ENCODE peak calls at places on chromosomes 3 and 15, in four cellular contexts. Z, K, T and S are unnamed samples.

GRCh38 chr15:89088605-89089315 is 504 bp downstream of the ABHD2 start:
- DNase-seq in Z (no peak), K (no peak), T (peak), S (peak)

GRCh38 chr15:39127151-39127815 is 453.6 kb upstream of the THBS1 start:
- DNase-seq in Z (no peak), K (no peak), T (peak), S (no peak)

GRCh38 chr3:175005193-175005592 is 146.1 kb downstream of the NAALADL2 start:
- DNase-seq in Z (no peak), K (no peak), T (peak), S (no peak)

GRCh38 chr3:107193114-107193513 is 184.1 kb upstream of the CCDC54 start:
- DNase-seq in Z (no peak), K (no peak), T (no peak), S (no peak)

GRCh38 chr15:73352082-73352481 is 16.7 kb downstream of the HCN4 start:
- DNase-seq in Z (no peak), K (no peak), T (no peak), S (no peak)

GRCh38 chr3:31166249-31166885 is 271.9 kb upstream of the GADL1 start:
- DNase-seq in Z (no peak), K (no peak), T (peak), S (peak)

GRCh38 chr3:47283596-47284364 is 1.0 kb downstream of the KLHL18 start:
- DNase-seq in Z (no peak), K (no peak), T (peak), S (no peak)

GRCh38 chr15:88187195-88187594 is 69.3 kb downstream of the NTRK3 start:
- DNase-seq in Z (no peak), K (no peak), T (no peak), S (no peak)

GRCh38 chr3:192490720-192491119 is 236.6 kb downstream of the FGF12 start:
- DNase-seq in Z (no peak), K (no peak), T (no peak), S (no peak)

GRCh38 chr3:192496951-192497350 is 230.4 kb downstream of the FGF12 start:
- DNase-seq in Z (no peak), K (no peak), T (no peak), S (no peak)

GRCh38 chr3:192489579-192489978 is 237.8 kb downstream of the FGF12 start:
- DNase-seq in Z (no peak), K (no peak), T (no peak), S (no peak)

GRCh38 chr3:192494176-192494575 is 233.2 kb downstream of the FGF12 start:
- DNase-seq in Z (no peak), K (no peak), T (no peak), S (no peak)
- H4K91ac ChIP-seq in Z (no peak), K (no peak), T (no peak), S (no peak)

DNA sequence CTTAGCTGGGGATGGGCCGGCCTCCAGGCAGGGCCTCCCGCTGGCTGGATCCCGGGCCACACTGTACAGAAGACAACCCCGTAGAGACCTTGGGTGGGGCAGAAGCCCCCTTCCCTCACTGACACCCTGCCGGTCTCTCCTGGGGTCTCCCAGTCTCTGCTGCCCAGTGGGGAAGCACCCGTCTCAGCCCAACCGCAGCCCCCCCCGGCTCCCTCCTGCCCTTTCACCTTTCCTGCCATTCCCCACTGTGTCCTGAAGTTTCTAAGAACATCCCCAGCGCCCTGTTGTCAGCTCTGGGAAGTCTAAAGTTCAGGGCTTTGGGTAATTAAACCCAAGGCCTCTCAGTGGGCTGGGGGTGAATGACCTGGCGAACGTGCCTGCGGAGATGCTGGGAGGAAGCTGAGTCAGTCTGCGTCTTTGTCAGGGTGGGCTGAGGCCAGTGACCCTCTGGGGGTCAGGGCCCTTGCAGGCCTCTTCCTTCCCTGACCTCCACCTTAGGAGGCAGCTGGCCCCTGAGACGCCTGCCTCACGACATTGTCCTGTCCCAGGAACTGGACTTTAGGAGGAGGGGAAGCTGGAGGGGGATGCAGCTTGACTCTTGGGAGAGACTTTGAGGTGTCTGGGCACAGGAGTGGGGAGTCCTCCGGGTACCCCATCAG is 1.4 kb upstream of the SLC51A start:
- DNase-seq in Z (no peak), K (no peak), T (no peak), S (no peak)
- H2BK12ac ChIP-seq in Z (no peak), K (no peak), T (no peak), S (no peak)

GRCh38 chr15:62440310-62440709 is 275.2 kb upstream of the C2CD4B start:
- DNase-seq in Z (no peak), K (no peak), T (no peak), S (no peak)
- H4K91ac ChIP-seq in Z (no peak), K (no peak), T (no peak), S (no peak)

GRCh38 chr3:71144525-71145253 is 438.8 kb downstream of the FOXP1 start:
- DNase-seq in Z (no peak), K (no peak), T (no peak), S (no peak)
- H2BK12ac ChIP-seq in Z (peak), K (no peak), T (no peak), S (no peak)

DNA sequence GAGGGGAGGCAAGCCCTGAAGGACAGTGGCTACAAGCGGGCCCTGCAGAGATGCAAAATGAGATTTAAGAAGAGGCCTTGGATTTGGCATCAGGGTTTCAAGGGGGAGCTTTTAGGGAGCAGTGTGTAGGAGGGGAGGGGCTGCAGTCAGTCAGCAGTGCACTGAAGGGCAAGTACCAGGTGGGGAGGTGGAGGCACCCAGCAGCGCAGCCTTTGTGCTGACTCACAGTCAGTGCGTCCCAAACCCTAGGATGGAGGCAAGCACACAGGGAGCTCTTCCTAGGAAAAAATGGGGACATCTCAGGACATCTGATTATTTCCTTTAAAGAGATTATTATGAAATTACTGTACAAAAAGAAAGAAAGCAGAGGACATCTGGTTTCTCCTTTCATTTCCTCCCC is 80.0 kb downstream of the AAGAB start:
- DNase-seq in Z (no peak), K (no peak), T (no peak), S (no peak)
- H4K91ac ChIP-seq in Z (no peak), K (no peak), T (peak), S (no peak)

DNA sequence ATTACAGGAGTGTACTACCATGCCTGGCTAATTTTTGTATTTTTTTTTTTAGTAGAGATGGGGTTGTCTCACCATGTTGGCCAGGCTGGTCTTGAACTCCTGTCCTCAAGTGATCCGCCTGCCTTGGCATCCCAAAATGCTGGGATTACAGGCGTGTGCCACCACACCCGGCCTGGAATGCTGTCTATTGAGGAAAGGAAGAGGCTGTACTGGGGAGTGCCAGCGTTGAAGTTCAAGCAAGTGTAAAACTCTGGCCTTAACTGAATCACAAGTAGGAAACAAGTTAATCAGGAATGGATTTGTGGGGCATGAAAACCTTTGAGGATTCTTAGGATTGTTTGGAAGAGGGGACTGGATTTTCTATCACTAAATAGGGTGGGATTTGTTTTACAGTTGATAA is 1.4 kb upstream of the SENP2 start:
- DNase-seq in Z (no peak), K (no peak), T (no peak), S (no peak)
- H2BK12ac ChIP-seq in Z (no peak), K (no peak), T (no peak), S (no peak)

GRCh38 chr15:68442041-68442440 is 10.1 kb upstream of the ITGA11 start:
- DNase-seq in Z (no peak), K (no peak), T (peak), S (no peak)
- H4K91ac ChIP-seq in Z (no peak), K (no peak), T (no peak), S (no peak)

GRCh38 chr3:197297476-197298340 is 704 bp downstream of the DLG1 start:
- DNase-seq in Z (peak), K (peak), T (peak), S (peak)
- H2BK12ac ChIP-seq in Z (peak), K (no peak), T (no peak), S (no peak)